ENCODE peak calls at places on chromosomes 6 and 20, in five cellular contexts. S is CD4-positive, alpha-beta memory T cell; T is vagina; E is left ventricle myocardium inferior; Q is A549. C is an unnamed sample.

GRCh38 chr6:125791151-125791819 is 525 bp downstream of the NCOA7 start:
- DNase-seq in S (peak), T (no peak), E (no peak), Q (peak), C (peak)

GRCh38 chr6:11692451-11693376 is 85.9 kb downstream of the ADTRP start:
- DNase-seq in S (no peak), T (no peak), E (no peak), Q (no peak), C (no peak)

GRCh38 chr20:3340443-3340842 is 67.0 kb downstream of the DNAAF9 start:
- DNase-seq in S (no peak), T (no peak), E (peak), Q (no peak), C (peak)

GRCh38 chr6:43702522-43703440 is 15.2 kb upstream of the MRPS18A start:
- DNase-seq in S (no peak), T (peak), E (peak), Q (peak), C (peak)

GRCh38 chr6:136526196-136526930 is 23.9 kb downstream of the MAP7 start:
- DNase-seq in S (peak), T (no peak), E (peak), Q (peak), C (peak)

GRCh38 chr6:45375449-45375848 is 2.3 kb downstream of the SUPT3H start:
- DNase-seq in S (no peak), T (no peak), E (no peak), Q (no peak), C (no peak)

GRCh38 chr6:158769696-158770446 is 49.3 kb downstream of the EZR start:
- DNase-seq in S (no peak), T (no peak), E (peak), Q (no peak), C (peak)

GRCh38 chr6:104885518-104886043 is 25.9 kb upstream of the HACE1 start:
- DNase-seq in S (no peak), T (no peak), E (no peak), Q (no peak), C (no peak)

GRCh38 chr6:101266063-101266462 is 127.4 kb upstream of the GRIK2 start:
- DNase-seq in S (peak), T (no peak), E (no peak), Q (no peak), C (no peak)

GRCh38 chr6:159303784-159304183 is 134.6 kb downstream of the FNDC1 start:
- DNase-seq in S (no peak), T (no peak), E (no peak), Q (no peak), C (no peak)

GRCh38 chr20:43821795-43822194 is 92.9 kb upstream of the TOX2 start:
- DNase-seq in S (no peak), T (no peak), E (no peak), Q (no peak), C (no peak)

GRCh38 chr6:118895241-118895561 is 1.2 kb downstream of the ASF1A start:
- DNase-seq in S (no peak), T (no peak), E (no peak), Q (no peak), C (no peak)

GRCh38 chr6:104540743-104541142 is 319.0 kb downstream of the HACE1 start:
- DNase-seq in S (no peak), T (no peak), E (no peak), Q (no peak), C (no peak)

GRCh38 chr6:4665489-4666417 is 110.5 kb upstream of the CDYL start:
- DNase-seq in S (no peak), T (peak), E (no peak), Q (no peak), C (no peak)

GRCh38 chr20:38170914-38171300 is 5.8 kb upstream of the TGM2 start:
- DNase-seq in S (no peak), T (no peak), E (peak), Q (no peak), C (no peak)

GRCh38 chr20:49281913-49282467 is 4.1 kb upstream of the ZNFX1 start:
- DNase-seq in S (no peak), T (no peak), E (no peak), Q (no peak), C (no peak)

GRCh38 chr6:30544666-30545272 is 11.5 kb downstream of the GNL1 start:
- DNase-seq in S (peak), T (peak), E (no peak), Q (peak), C (no peak)

GRCh38 chr20:17771206-17772004 is 71.6 kb downstream of the BANF2 start:
- DNase-seq in S (no peak), T (no peak), E (no peak), Q (no peak), C (no peak)

GRCh38 chr6:88574666-88575065 is 388.8 kb downstream of the RNGTT start:
- DNase-seq in S (no peak), T (no peak), E (no peak), Q (no peak), C (no peak)

GRCh38 chr6:18507018-18507415 is 119.9 kb downstream of the RNF144B start:
- DNase-seq in S (no peak), T (no peak), E (no peak), Q (no peak), C (no peak)

GRCh38 chr6:143427109-143427817 is 23.2 kb downstream of the ADAT2 start:
- DNase-seq in S (peak), T (no peak), E (peak), Q (peak), C (peak)

GRCh38 chr20:24560571-24561485 is 91.4 kb downstream of the SYNDIG1 start:
- DNase-seq in S (no peak), T (peak), E (no peak), Q (no peak), C (no peak)

GRCh38 chr20:53386186-53386681 is 207.4 kb downstream of the ZNF217 start:
- DNase-seq in S (no peak), T (no peak), E (no peak), Q (no peak), C (no peak)

GRCh38 chr20:61924211-61924857 is 141.3 kb downstream of the TAF4 start:
- DNase-seq in S (no peak), T (no peak), E (no peak), Q (no peak), C (no peak)

GRCh38 chr20:37630161-37630560 is 63.7 kb upstream of the CTNNBL1 start:
- DNase-seq in S (no peak), T (no peak), E (no peak), Q (no peak), C (no peak)

GRCh38 chr6:18302561-18303439 is 38.5 kb upstream of the DEK start:
- DNase-seq in S (no peak), T (no peak), E (no peak), Q (peak), C (no peak)

GRCh38 chr6:19865178-19865577 is 28.0 kb downstream of the ID4 start:
- DNase-seq in S (no peak), T (no peak), E (no peak), Q (no peak), C (no peak)

GRCh38 chr6:98831057-98832031 is 3.0 kb upstream of the POU3F2 start:
- DNase-seq in S (no peak), T (no peak), E (no peak), Q (no peak), C (no peak)

GRCh38 chr6:10730254-10730653 is 7.4 kb downstream of the TMEM14C start:
- DNase-seq in S (no peak), T (no peak), E (no peak), Q (no peak), C (no peak)

GRCh38 chr6:116779569-116780164 is 14.1 kb upstream of the FAM162B start:
- DNase-seq in S (no peak), T (no peak), E (no peak), Q (peak), C (no peak)

GRCh38 chr6:161104966-161105365 is 113.4 kb downstream of the MAP3K4 start:
- DNase-seq in S (no peak), T (no peak), E (no peak), Q (no peak), C (no peak)

GRCh38 chr20:5863040-5863811 is 87.1 kb downstream of the TRMT6 start:
- DNase-seq in S (no peak), T (no peak), E (peak), Q (no peak), C (peak)

GRCh38 chr6:89932245-89932802 is 38.1 kb downstream of the GJA10 start:
- DNase-seq in S (no peak), T (no peak), E (no peak), Q (no peak), C (no peak)

GRCh38 chr20:50219520-50220086 is 29.0 kb downstream of the CEBPB start:
- DNase-seq in S (no peak), T (no peak), E (no peak), Q (no peak), C (no peak)

GRCh38 chr20:19249515-19249914 is 37.1 kb downstream of the SLC24A3 start:
- DNase-seq in S (no peak), T (no peak), E (no peak), Q (peak), C (no peak)

GRCh38 chr20:9035129-9035528 is 33.8 kb upstream of the PLCB4 start:
- DNase-seq in S (no peak), T (no peak), E (no peak), Q (peak), C (no peak)

GRCh38 chr6:51559059-51559458 is 528.4 kb downstream of the PKHD1 start:
- DNase-seq in S (no peak), T (no peak), E (no peak), Q (no peak), C (no peak)

GRCh38 chr20:56391596-56392281 is at the start of gene AURKA:
- DNase-seq in S (no peak), T (no peak), E (no peak), Q (peak), C (no peak)

GRCh38 chr6:27370391-27370790 is 18.2 kb upstream of the ZNF391 start:
- DNase-seq in S (no peak), T (no peak), E (no peak), Q (no peak), C (no peak)

GRCh38 chr6:27375613-27376079 is 12.9 kb upstream of the ZNF391 start:
- DNase-seq in S (no peak), T (no peak), E (no peak), Q (no peak), C (no peak)

DNA sequence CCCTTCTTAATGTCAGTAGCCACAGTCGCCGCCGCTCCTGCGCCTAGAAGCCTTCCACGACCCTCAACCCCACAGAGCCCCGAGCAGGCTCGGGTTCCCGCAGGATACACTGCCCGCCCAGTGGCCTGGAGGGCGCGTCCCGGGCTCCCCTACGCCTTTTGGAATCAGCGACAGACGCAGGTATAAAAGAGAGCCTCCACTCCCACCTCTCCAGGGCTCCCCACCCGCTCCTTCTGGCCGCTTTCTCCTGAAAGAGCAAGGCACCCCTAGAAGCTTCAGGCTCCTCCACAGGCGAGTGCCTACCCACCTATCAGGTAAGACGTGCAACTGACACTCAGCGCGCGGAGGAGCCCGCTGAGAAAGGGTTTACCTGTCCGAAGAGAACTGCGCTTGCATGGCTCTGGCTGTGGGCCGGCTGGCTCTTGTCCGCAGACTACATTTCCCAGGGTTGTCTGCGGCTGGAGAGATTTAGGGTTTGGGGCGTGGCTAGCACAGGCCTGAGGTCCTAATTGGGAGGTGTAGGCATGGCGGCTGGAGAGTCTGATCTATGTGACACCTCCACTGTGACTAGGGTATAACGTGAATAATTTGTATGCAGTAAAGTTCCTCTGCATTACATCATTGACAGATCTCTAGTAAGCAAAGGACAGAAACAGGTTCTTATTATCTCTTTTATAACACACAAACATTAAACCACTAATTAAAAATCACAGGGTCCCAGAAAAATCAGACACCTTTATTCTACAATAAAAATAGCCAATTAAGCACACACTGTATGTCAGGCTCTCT is 13.5 kb upstream of the ZNF391 start:
- DNase-seq in S (peak), T (no peak), E (peak), Q (no peak), C (peak)
- H3K27ac ChIP-seq in S (peak), T (peak), E (peak), Q (no peak), C (peak)

DNA sequence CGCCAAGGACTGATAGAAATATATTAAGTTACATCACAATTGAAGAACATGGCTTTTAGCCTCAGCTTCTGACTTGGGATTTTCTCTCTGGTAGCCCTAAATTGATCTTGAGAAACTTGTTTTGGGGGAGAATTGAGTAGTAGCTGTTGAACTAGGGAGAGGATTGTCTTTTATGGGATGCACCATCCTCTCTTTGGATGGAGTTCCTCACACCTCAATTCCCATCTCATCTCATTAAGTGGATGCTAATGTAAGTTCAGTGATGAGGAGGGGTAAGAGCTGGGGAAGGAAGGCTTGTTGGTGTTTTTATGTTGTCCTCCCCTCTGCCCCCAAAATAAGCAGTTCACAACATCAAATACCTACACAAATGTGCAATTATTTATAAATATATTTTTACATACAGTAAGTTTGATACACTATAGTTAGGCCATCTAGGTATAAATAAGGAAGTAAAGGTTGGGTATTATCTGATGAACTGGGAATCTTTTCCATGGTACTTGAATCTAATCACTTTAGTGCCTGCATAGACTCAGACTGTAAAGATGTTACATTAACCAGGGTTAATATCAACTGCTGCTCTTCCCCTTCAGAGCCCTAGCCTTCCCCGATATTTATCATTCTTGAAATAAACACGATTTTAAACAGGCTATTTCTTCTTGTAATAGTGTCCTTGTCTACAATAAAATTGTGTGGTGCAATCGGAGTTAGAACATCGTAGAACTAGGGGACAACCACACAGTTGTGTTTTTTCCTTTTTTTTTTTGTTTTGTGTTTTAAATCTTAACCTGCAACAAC is 4.2 kb downstream of the GJA1 start:
- DNase-seq in S (no peak), T (no peak), E (no peak), Q (no peak), C (no peak)
- H3K4me3 ChIP-seq in S (no peak), T (peak), E (peak), Q (peak), C (peak)

DNA sequence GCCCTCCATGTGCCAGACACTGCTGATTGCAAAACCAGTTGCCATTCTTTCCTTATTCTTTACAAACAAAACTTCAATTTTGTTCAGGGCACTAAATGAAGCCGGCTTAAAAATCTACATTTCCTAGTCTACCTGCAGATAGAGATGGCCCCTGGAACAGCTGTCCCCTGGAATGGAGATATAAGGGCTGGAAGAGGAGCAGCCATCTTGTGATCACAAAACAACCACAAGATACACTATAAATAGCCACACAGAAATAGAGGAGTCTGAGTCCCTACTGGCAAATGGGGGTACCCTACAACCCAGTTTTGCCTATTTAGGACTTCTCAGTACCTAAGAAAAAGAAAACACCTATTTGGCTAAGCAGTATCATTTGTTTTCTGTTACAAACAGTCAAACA is 115.9 kb upstream of the BEND6 start:
- DNase-seq in S (no peak), T (no peak), E (no peak), Q (no peak), C (no peak)
- H3K27ac ChIP-seq in S (no peak), T (no peak), E (peak), Q (peak), C (peak)

DNA sequence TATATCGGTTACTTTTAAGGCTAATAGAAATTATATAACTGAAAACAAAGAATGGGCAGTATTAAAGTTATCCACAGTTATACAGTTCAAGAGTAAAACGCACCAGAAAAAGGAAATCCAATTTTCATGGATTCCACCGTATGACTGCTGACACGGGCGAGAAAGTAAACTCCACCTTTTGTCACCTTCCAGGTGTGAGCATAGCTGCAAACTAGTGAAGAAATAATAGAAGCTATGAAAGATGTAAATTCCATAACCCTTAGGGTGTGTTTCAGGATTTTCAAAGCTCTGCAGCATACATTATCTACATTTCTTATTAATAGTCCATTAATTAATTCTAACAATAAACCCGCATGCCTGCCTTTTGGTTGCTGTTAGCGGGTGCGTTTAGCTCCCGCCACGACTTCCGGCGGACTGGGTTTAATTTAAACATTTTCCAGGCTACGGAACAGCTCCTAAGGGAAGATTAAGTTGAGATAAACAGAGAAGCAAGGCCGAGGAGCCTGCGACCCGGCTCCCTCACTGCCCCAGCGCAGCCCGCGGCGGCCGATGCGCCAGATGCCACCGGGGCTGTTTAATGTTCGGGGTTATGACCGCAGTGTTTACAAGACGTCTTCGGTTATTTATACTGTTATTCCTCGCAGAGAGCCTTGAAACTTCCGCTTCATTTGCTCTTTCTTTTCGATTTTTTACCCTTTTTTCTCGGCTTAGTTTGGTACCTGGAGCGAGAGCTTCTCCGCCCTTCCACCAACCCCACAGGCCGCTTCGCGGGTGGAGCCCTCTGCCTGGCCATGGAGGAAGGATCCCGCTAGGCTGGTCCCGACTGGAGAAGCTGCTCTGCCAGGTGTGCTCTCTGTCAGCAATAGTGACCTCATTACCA is 3.8 kb downstream of the TCF21 start:
- DNase-seq in S (peak), T (no peak), E (no peak), Q (no peak), C (peak)
- H3K4me3 ChIP-seq in S (no peak), T (peak), E (peak), Q (no peak), C (peak)

GRCh38 chr6:129699661-129700060 is 10.3 kb downstream of the ARHGAP18 start:
- DNase-seq in S (no peak), T (no peak), E (no peak), Q (no peak), C (no peak)

GRCh38 chr6:129698430-129698829 is 11.5 kb downstream of the ARHGAP18 start:
- DNase-seq in S (no peak), T (no peak), E (no peak), Q (no peak), C (no peak)

GRCh38 chr6:129696843-129697242 is 13.1 kb downstream of the ARHGAP18 start:
- DNase-seq in S (no peak), T (no peak), E (no peak), Q (no peak), C (no peak)

GRCh38 chr6:129696028-129696418 is 14.0 kb downstream of the ARHGAP18 start:
- DNase-seq in S (no peak), T (no peak), E (no peak), Q (no peak), C (no peak)

DNA sequence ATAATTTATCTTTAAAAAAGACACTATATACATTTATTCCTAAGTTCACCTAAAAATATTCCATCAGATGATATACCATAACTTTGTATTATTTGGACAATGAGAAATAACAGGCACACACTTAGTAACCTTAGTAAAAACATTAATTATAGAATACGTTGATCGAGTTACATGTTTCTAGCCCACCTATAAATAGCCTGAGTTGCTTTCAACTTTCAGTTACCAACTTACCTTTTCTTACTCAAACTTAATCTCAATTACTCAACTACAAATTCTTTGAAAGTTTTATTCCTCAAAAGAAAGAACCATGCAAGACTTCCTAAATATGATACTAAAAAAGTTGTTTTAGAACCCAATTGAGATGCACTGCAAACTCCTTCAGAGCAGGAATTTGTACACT is 12.2 kb downstream of the ARHGAP18 start:
- DNase-seq in S (no peak), T (no peak), E (no peak), Q (no peak), C (no peak)
- H3K27ac ChIP-seq in S (no peak), T (no peak), E (no peak), Q (no peak), C (no peak)